ENCODE peak calls at places on chromosomes 12 and 14, in eight cellular contexts. P, I, S, J, L, F, W and T are unnamed samples.

GRCh38 chr12:14256555-14257169 is 108.8 kb upstream of the ATF7IP start:
- DNase-seq in P (peak), I (peak), S (peak), J (peak), L (no peak), F (peak), W (peak), T (peak)

GRCh38 chr12:113239811-113240331 is 18.6 kb downstream of the TPCN1 start:
- DNase-seq in P (peak), I (no peak), S (no peak), J (no peak), L (no peak), F (no peak), W (no peak), T (no peak)

GRCh38 chr14:70289138-70289537 is 70.3 kb downstream of the COX16 start:
- DNase-seq in P (no peak), I (no peak), S (no peak), J (peak), L (peak), F (no peak), W (no peak), T (no peak)

GRCh38 chr14:104883681-104884361 is 18.8 kb downstream of the CEP170B start:
- DNase-seq in P (peak), I (no peak), S (no peak), J (no peak), L (peak), F (no peak), W (no peak), T (no peak)

GRCh38 chr14:66790101-66790500 is 282.2 kb downstream of the GPHN start:
- DNase-seq in P (no peak), I (no peak), S (no peak), J (no peak), L (no peak), F (no peak), W (no peak), T (no peak)

GRCh38 chr14:70660967-70661871 is 19.5 kb downstream of the TTC9 start:
- DNase-seq in P (no peak), I (no peak), S (peak), J (peak), L (no peak), F (no peak), W (no peak), T (no peak)

GRCh38 chr12:111154180-111154579 is 214.7 kb downstream of the PHETA1 start:
- DNase-seq in P (no peak), I (no peak), S (no peak), J (no peak), L (no peak), F (no peak), W (no peak), T (no peak)

GRCh38 chr14:96038558-96038919 is 623 bp upstream of the C14orf132 start:
- DNase-seq in P (no peak), I (no peak), S (no peak), J (no peak), L (no peak), F (no peak), W (no peak), T (no peak)

GRCh38 chr14:28678887-28679286 is 87.7 kb upstream of the FOXG1 start:
- DNase-seq in P (no peak), I (no peak), S (no peak), J (no peak), L (no peak), F (no peak), W (no peak), T (no peak)

GRCh38 chr14:52044791-52045522 is 23.9 kb downstream of the NID2 start:
- DNase-seq in P (no peak), I (no peak), S (no peak), J (no peak), L (no peak), F (no peak), W (no peak), T (no peak)

GRCh38 chr12:24380122-24380521 is 430.7 kb upstream of the SOX5 start:
- DNase-seq in P (no peak), I (no peak), S (no peak), J (no peak), L (no peak), F (no peak), W (no peak), T (no peak)

GRCh38 chr12:117045998-117046374 is 53.2 kb downstream of the TESC start:
- DNase-seq in P (no peak), I (no peak), S (no peak), J (no peak), L (no peak), F (no peak), W (no peak), T (no peak)

GRCh38 chr12:57112492-57113294 is 1.5 kb upstream of the STAT6 start:
- DNase-seq in P (no peak), I (no peak), S (no peak), J (no peak), L (no peak), F (no peak), W (peak), T (no peak)

GRCh38 chr14:86237733-86238132 is 707.8 kb downstream of the FLRT2 start:
- DNase-seq in P (no peak), I (no peak), S (no peak), J (no peak), L (no peak), F (no peak), W (no peak), T (no peak)

GRCh38 chr12:93593833-93594232 is 21.4 kb downstream of the SOCS2 start:
- DNase-seq in P (no peak), I (no peak), S (no peak), J (no peak), L (no peak), F (no peak), W (peak), T (no peak)

GRCh38 chr12:46210835-46211439 is 57.9 kb downstream of the SLC38A1 start:
- DNase-seq in P (no peak), I (no peak), S (no peak), J (no peak), L (no peak), F (no peak), W (no peak), T (no peak)

GRCh38 chr12:32895688-32896437 is 714 bp downstream of the PKP2 start:
- DNase-seq in P (no peak), I (no peak), S (no peak), J (no peak), L (no peak), F (no peak), W (peak), T (no peak)

GRCh38 chr12:58847876-58848600 is 72.3 kb downstream of the LRIG3 start:
- DNase-seq in P (no peak), I (no peak), S (no peak), J (no peak), L (no peak), F (no peak), W (no peak), T (no peak)

GRCh38 chr12:44015333-44015941 is 179.6 kb downstream of the TMEM117 start:
- DNase-seq in P (no peak), I (no peak), S (no peak), J (no peak), L (no peak), F (peak), W (peak), T (peak)

GRCh38 chr12:131747771-131748170 is 36.9 kb downstream of the SFSWAP start:
- DNase-seq in P (no peak), I (no peak), S (no peak), J (no peak), L (no peak), F (no peak), W (no peak), T (no peak)

GRCh38 chr14:71411766-71412165 is 504.5 kb downstream of the PCNX1 start:
- DNase-seq in P (no peak), I (no peak), S (no peak), J (no peak), L (no peak), F (no peak), W (no peak), T (no peak)

GRCh38 chr12:76943004-76943403 is 64.2 kb upstream of the CSRP2 start:
- DNase-seq in P (no peak), I (no peak), S (no peak), J (no peak), L (no peak), F (no peak), W (no peak), T (no peak)

GRCh38 chr12:131090254-131091210 is 136.8 kb downstream of the ADGRD1 start:
- DNase-seq in P (no peak), I (peak), S (no peak), J (no peak), L (no peak), F (no peak), W (no peak), T (no peak)

GRCh38 chr12:2074792-2075191 is 22.0 kb downstream of the CACNA1C start:
- DNase-seq in P (no peak), I (no peak), S (no peak), J (no peak), L (no peak), F (no peak), W (no peak), T (no peak)

GRCh38 chr12:47841506-47841905 is 21.8 kb upstream of the HDAC7 start:
- DNase-seq in P (no peak), I (no peak), S (no peak), J (no peak), L (no peak), F (no peak), W (no peak), T (no peak)

GRCh38 chr14:90632868-90633267 is 183.4 kb downstream of the TTC7B start:
- DNase-seq in P (no peak), I (no peak), S (no peak), J (no peak), L (no peak), F (no peak), W (no peak), T (no peak)

GRCh38 chr14:93903342-93904184 is 23.6 kb upstream of the FAM181A start:
- DNase-seq in P (no peak), I (no peak), S (no peak), J (no peak), L (no peak), F (no peak), W (no peak), T (no peak)

GRCh38 chr14:54166049-54166950 is 209.7 kb upstream of the BMP4 start:
- DNase-seq in P (no peak), I (no peak), S (no peak), J (no peak), L (no peak), F (no peak), W (no peak), T (no peak)

GRCh38 chr12:70798016-70798768 is 122.3 kb downstream of the PTPRR start:
- DNase-seq in P (no peak), I (no peak), S (no peak), J (no peak), L (no peak), F (no peak), W (no peak), T (no peak)

GRCh38 chr14:54804720-54805060 is 97.9 kb downstream of the GCH1 start:
- DNase-seq in P (no peak), I (no peak), S (no peak), J (no peak), L (no peak), F (no peak), W (no peak), T (no peak)

GRCh38 chr12:102054345-102054744 is 7.4 kb downstream of the WASHC3 start:
- DNase-seq in P (no peak), I (no peak), S (no peak), J (no peak), L (no peak), F (no peak), W (no peak), T (no peak)

GRCh38 chr14:31420013-31420318 is 384 bp downstream of the HEATR5A start:
- DNase-seq in P (peak), I (peak), S (peak), J (no peak), L (peak), F (peak), W (peak), T (no peak)

GRCh38 chr14:55505846-55506245 is 65.4 kb upstream of the TBPL2 start:
- DNase-seq in P (no peak), I (no peak), S (no peak), J (no peak), L (no peak), F (no peak), W (no peak), T (no peak)